ENCODE peak calls at places on chromosomes 1 and 21, in nine cellular contexts. X is M059J, Z is mucosa of gallbladder, A is adrenal gland, J is T-helper 2 cell, I is brain pericyte, Q is pons, V is tibial artery, F is SHP77. M is an unnamed sample.

GRCh38 chr1:1306661-1307260 is 969 bp downstream of the ACAP3 start:
- DNase-seq in X (no peak), Z (no peak), A (no peak), J (no peak), I (no peak), Q (peak), V (no peak), F (no peak), M (no peak)

GRCh38 chr1:31843506-31843905 is 27.7 kb upstream of the SPOCD1 start:
- DNase-seq in X (peak), Z (no peak), A (no peak), J (no peak), I (no peak), Q (no peak), V (no peak), F (peak), M (peak)

GRCh38 chr1:184075040-184076029 is 23.8 kb downstream of the TSEN15 start:
- DNase-seq in X (peak), Z (peak), A (peak), J (no peak), I (no peak), Q (peak), V (no peak), F (peak), M (peak)

GRCh38 chr21:45516071-45516670 is 26.1 kb downstream of the SLC19A1 start:
- DNase-seq in X (no peak), Z (no peak), A (no peak), J (no peak), I (no peak), Q (no peak), V (peak), F (no peak), M (no peak)

GRCh38 chr1:50976890-50977574 is 7.0 kb downstream of the CDKN2C start:
- DNase-seq in X (peak), Z (no peak), A (peak), J (no peak), I (no peak), Q (peak), V (peak), F (peak), M (peak)

GRCh38 chr1:111743679-111744101 is 4.5 kb upstream of the INKA2 start:
- DNase-seq in X (peak), Z (no peak), A (no peak), J (no peak), I (no peak), Q (no peak), V (no peak), F (no peak), M (no peak)

GRCh38 chr1:15400627-15401026 is 9.1 kb upstream of the EFHD2 start:
- DNase-seq in X (no peak), Z (no peak), A (no peak), J (no peak), I (no peak), Q (no peak), V (no peak), F (no peak), M (no peak)

GRCh38 chr1:50295553-50295952 is 127.7 kb downstream of the DMRTA2 start:
- DNase-seq in X (no peak), Z (no peak), A (peak), J (no peak), I (no peak), Q (peak), V (no peak), F (no peak), M (no peak)

GRCh38 chr1:206606867-206607266 is 5.4 kb downstream of the EIF2D start:
- DNase-seq in X (peak), Z (no peak), A (no peak), J (no peak), I (no peak), Q (no peak), V (no peak), F (peak), M (no peak)

GRCh38 chr1:11891433-11892186 is 32.9 kb upstream of the NPPB start:
- DNase-seq in X (no peak), Z (no peak), A (no peak), J (no peak), I (no peak), Q (no peak), V (no peak), F (no peak), M (no peak)

GRCh38 chr21:44487831-44488230 is 32.5 kb downstream of the LRRC3 start:
- DNase-seq in X (no peak), Z (no peak), A (no peak), J (no peak), I (no peak), Q (no peak), V (no peak), F (peak), M (no peak)

GRCh38 chr1:240619901-240620621 is 8.1 kb upstream of the GREM2 start:
- DNase-seq in X (no peak), Z (no peak), A (peak), J (no peak), I (no peak), Q (no peak), V (no peak), F (no peak), M (no peak)

GRCh38 chr1:23194119-23194984 is 22.9 kb downstream of the HTR1D start:
- DNase-seq in X (peak), Z (no peak), A (no peak), J (no peak), I (peak), Q (no peak), V (no peak), F (no peak), M (no peak)

GRCh38 chr1:235766794-235767285 is 99.9 kb downstream of the LYST start:
- DNase-seq in X (no peak), Z (no peak), A (no peak), J (no peak), I (no peak), Q (no peak), V (no peak), F (no peak), M (no peak)

GRCh38 chr1:182299728-182300581 is 91.6 kb downstream of the GLUL start:
- DNase-seq in X (peak), Z (peak), A (peak), J (no peak), I (no peak), Q (peak), V (peak), F (no peak), M (peak)

GRCh38 chr1:14939527-14940284 is 213.8 kb upstream of the TMEM51 start:
- DNase-seq in X (peak), Z (no peak), A (no peak), J (no peak), I (no peak), Q (no peak), V (no peak), F (no peak), M (no peak)

M was measured in midbrain.